ENCODE peak calls at places on chromosomes 12 and 14, in eight cellular contexts. One of them, this sample, is unnamed.

GRCh38 chr12:92821142-92821541 is 108.0 kb downstream of the EEA1 start:
- DNase-seq in H7: no peak
- DNase-seq in AG08395: no peak
- DNase-seq in activated CD4-positive, alpha-beta T cell treated with anti-CD3 and anti-CD28 coated beads for 4 hours: no peak
- DNase-seq in ascending aorta: no peak
- DNase-seq in mammary epithelial cell: no peak
- DNase-seq in CD4-positive, alpha-beta T cell: no peak
- DNase-seq in HL-60: no peak
- DNase-seq in this sample: no peak

GRCh38 chr14:61570961-61571299 is 124.4 kb upstream of the HIF1A start:
- DNase-seq in H7: no peak
- DNase-seq in AG08395: no peak
- DNase-seq in activated CD4-positive, alpha-beta T cell treated with anti-CD3 and anti-CD28 coated beads for 4 hours: no peak
- DNase-seq in ascending aorta: no peak
- DNase-seq in mammary epithelial cell: no peak
- DNase-seq in CD4-positive, alpha-beta T cell: no peak
- DNase-seq in HL-60: no peak
- DNase-seq in this sample: no peak

GRCh38 chr12:123608192-123608591 is 6.3 kb downstream of the DDX55 start:
- DNase-seq in H7: no peak
- DNase-seq in AG08395: no peak
- DNase-seq in activated CD4-positive, alpha-beta T cell treated with anti-CD3 and anti-CD28 coated beads for 4 hours: no peak
- DNase-seq in ascending aorta: no peak
- DNase-seq in mammary epithelial cell: no peak
- DNase-seq in CD4-positive, alpha-beta T cell: no peak
- DNase-seq in HL-60: no peak
- DNase-seq in this sample: no peak

GRCh38 chr12:39375206-39375808 is 67.6 kb downstream of the KIF21A start:
- DNase-seq in H7: no peak
- DNase-seq in AG08395: no peak
- DNase-seq in activated CD4-positive, alpha-beta T cell treated with anti-CD3 and anti-CD28 coated beads for 4 hours: no peak
- DNase-seq in ascending aorta: no peak
- DNase-seq in mammary epithelial cell: no peak
- DNase-seq in CD4-positive, alpha-beta T cell: no peak
- DNase-seq in HL-60: no peak
- DNase-seq in this sample: no peak

GRCh38 chr12:4379410-4379809 is at the start of gene FGF23:
- DNase-seq in H7: peak; percentile 85
- DNase-seq in AG08395: peak; percentile 19
- DNase-seq in activated CD4-positive, alpha-beta T cell treated with anti-CD3 and anti-CD28 coated beads for 4 hours: no peak
- DNase-seq in ascending aorta: no peak
- DNase-seq in mammary epithelial cell: peak; percentile 17
- DNase-seq in CD4-positive, alpha-beta T cell: no peak
- DNase-seq in HL-60: no peak
- DNase-seq in this sample: no peak

GRCh38 chr14:53027562-53027961 is 76.7 kb upstream of the FERMT2 start:
- DNase-seq in H7: no peak
- DNase-seq in AG08395: no peak
- DNase-seq in activated CD4-positive, alpha-beta T cell treated with anti-CD3 and anti-CD28 coated beads for 4 hours: no peak
- DNase-seq in ascending aorta: no peak
- DNase-seq in mammary epithelial cell: no peak
- DNase-seq in CD4-positive, alpha-beta T cell: no peak
- DNase-seq in HL-60: no peak
- DNase-seq in this sample: no peak

GRCh38 chr12:109053382-109054123 is 1.2 kb downstream of the USP30 start:
- DNase-seq in H7: peak; percentile 9
- DNase-seq in AG08395: no peak
- DNase-seq in activated CD4-positive, alpha-beta T cell treated with anti-CD3 and anti-CD28 coated beads for 4 hours: peak; percentile 33
- DNase-seq in ascending aorta: no peak
- DNase-seq in mammary epithelial cell: peak; percentile 4
- DNase-seq in CD4-positive, alpha-beta T cell: no peak
- DNase-seq in HL-60: no peak
- DNase-seq in this sample: no peak

GRCh38 chr14:80095623-80096022 is 115.7 kb downstream of the DIO2 start:
- DNase-seq in H7: no peak
- DNase-seq in AG08395: peak; percentile 6
- DNase-seq in activated CD4-positive, alpha-beta T cell treated with anti-CD3 and anti-CD28 coated beads for 4 hours: no peak
- DNase-seq in ascending aorta: no peak
- DNase-seq in mammary epithelial cell: peak; percentile 21
- DNase-seq in CD4-positive, alpha-beta T cell: no peak
- DNase-seq in HL-60: no peak
- DNase-seq in this sample: no peak

GRCh38 chr12:118783703-118784102 is 197.6 kb upstream of the SRRM4 start:
- DNase-seq in H7: no peak
- DNase-seq in AG08395: no peak
- DNase-seq in activated CD4-positive, alpha-beta T cell treated with anti-CD3 and anti-CD28 coated beads for 4 hours: no peak
- DNase-seq in ascending aorta: no peak
- DNase-seq in mammary epithelial cell: no peak
- DNase-seq in CD4-positive, alpha-beta T cell: no peak
- DNase-seq in HL-60: no peak
- DNase-seq in this sample: no peak

GRCh38 chr14:96797943-96798349 is 764 bp downstream of the VRK1 start:
- DNase-seq in H7: no peak
- DNase-seq in AG08395: no peak
- DNase-seq in activated CD4-positive, alpha-beta T cell treated with anti-CD3 and anti-CD28 coated beads for 4 hours: no peak
- DNase-seq in ascending aorta: no peak
- DNase-seq in mammary epithelial cell: no peak
- DNase-seq in CD4-positive, alpha-beta T cell: no peak
- DNase-seq in HL-60: peak; percentile 77
- DNase-seq in this sample: no peak

GRCh38 chr12:44000309-44000952 is 164.6 kb downstream of the TMEM117 start:
- DNase-seq in H7: peak; percentile 38
- DNase-seq in AG08395: peak; percentile 53
- DNase-seq in activated CD4-positive, alpha-beta T cell treated with anti-CD3 and anti-CD28 coated beads for 4 hours: no peak
- DNase-seq in ascending aorta: no peak
- DNase-seq in mammary epithelial cell: peak; percentile 72
- DNase-seq in CD4-positive, alpha-beta T cell: no peak
- DNase-seq in HL-60: peak; percentile 34
- DNase-seq in this sample: peak; percentile 52

GRCh38 chr14:59251811-59252771 is 63.6 kb downstream of the DAAM1 start:
- DNase-seq in H7: no peak
- DNase-seq in AG08395: peak; percentile 57
- DNase-seq in activated CD4-positive, alpha-beta T cell treated with anti-CD3 and anti-CD28 coated beads for 4 hours: no peak
- DNase-seq in ascending aorta: no peak
- DNase-seq in mammary epithelial cell: no peak
- DNase-seq in CD4-positive, alpha-beta T cell: no peak
- DNase-seq in HL-60: no peak
- DNase-seq in this sample: no peak

GRCh38 chr14:53391631-53392030 is 238.5 kb upstream of the DDHD1 start:
- DNase-seq in H7: no peak
- DNase-seq in AG08395: peak; percentile 75
- DNase-seq in activated CD4-positive, alpha-beta T cell treated with anti-CD3 and anti-CD28 coated beads for 4 hours: no peak
- DNase-seq in ascending aorta: no peak
- DNase-seq in mammary epithelial cell: peak; percentile 98
- DNase-seq in CD4-positive, alpha-beta T cell: no peak
- DNase-seq in HL-60: no peak
- DNase-seq in this sample: no peak

GRCh38 chr12:116426391-116427136 is 132.6 kb upstream of the MAP1LC3B2 start:
- DNase-seq in H7: peak; percentile 66
- DNase-seq in AG08395: peak; percentile 97
- DNase-seq in activated CD4-positive, alpha-beta T cell treated with anti-CD3 and anti-CD28 coated beads for 4 hours: no peak
- DNase-seq in ascending aorta: peak; percentile 35
- DNase-seq in mammary epithelial cell: peak; percentile 91
- DNase-seq in CD4-positive, alpha-beta T cell: no peak
- DNase-seq in HL-60: no peak
- DNase-seq in this sample: no peak

GRCh38 chr12:111792155-111792876 is 25.6 kb downstream of the ALDH2 start:
- DNase-seq in H7: no peak
- DNase-seq in AG08395: no peak
- DNase-seq in activated CD4-positive, alpha-beta T cell treated with anti-CD3 and anti-CD28 coated beads for 4 hours: no peak
- DNase-seq in ascending aorta: no peak
- DNase-seq in mammary epithelial cell: no peak
- DNase-seq in CD4-positive, alpha-beta T cell: no peak
- DNase-seq in HL-60: no peak
- DNase-seq in this sample: no peak

GRCh38 chr12:95557625-95558024 is 6.3 kb upstream of the USP44 start:
- DNase-seq in H7: no peak
- DNase-seq in AG08395: no peak
- DNase-seq in activated CD4-positive, alpha-beta T cell treated with anti-CD3 and anti-CD28 coated beads for 4 hours: no peak
- DNase-seq in ascending aorta: no peak
- DNase-seq in mammary epithelial cell: no peak
- DNase-seq in CD4-positive, alpha-beta T cell: no peak
- DNase-seq in HL-60: no peak
- DNase-seq in this sample: no peak

This sample was measured in NCI-H1105.